ENCODE peak calls at places on chromosomes 4 and X, in six cellular contexts. M, Q, O, V, Z and U are unnamed samples. For H3K4me1, the result is how much of the 10 kb centered on the place peaks cover.

GRCh38 chr4:73788411-73788810 is 48.0 kb downstream of the CXCL8 start:
- DNase-seq in V (no peak), O (no peak), Z (no peak), Q (no peak), M (no peak), U (no peak)

GRCh38 chr4:74667438-74667837 is 126.9 kb downstream of the BTC start:
- DNase-seq in Q (no peak), V (no peak), M (no peak), O (no peak), Z (no peak), U (no peak)

GRCh38 chr4:21790437-21791029 is 158.0 kb downstream of the KCNIP4 start:
- DNase-seq in V (no peak), M (no peak), O (peak), Z (peak), Q (no peak), U (no peak)

GRCh38 chr4:111842336-111842735 is 302.9 kb upstream of the FAM241A start:
- DNase-seq in M (no peak), Q (no peak), O (no peak), V (no peak), Z (no peak), U (no peak)

GRCh38 chrX:108699368-108699767 is 37.0 kb downstream of the IRS4 start:
- DNase-seq in M (no peak), O (peak), V (no peak), Z (peak), Q (no peak), U (no peak)

GRCh38 chr4:152935138-152935537 is 985 bp upstream of the FHDC1 start:
- DNase-seq in Z (peak), Q (peak), O (peak), M (no peak), V (no peak), U (no peak)

GRCh38 chrX:149877636-149878035 is 3.3 kb upstream of the MAGEA8 start:
- DNase-seq in O (no peak), M (no peak), V (no peak), Z (peak), Q (no peak), U (no peak)

GRCh38 chr4:3791910-3792542 is 25.8 kb downstream of the ADRA2C start:
- DNase-seq in Q (peak), O (no peak), Z (peak), M (no peak), V (no peak), U (no peak)

GRCh38 chrX:107627792-107628661 is at the start of gene PRPS1:
- DNase-seq in Q (peak), V (peak), Z (peak), M (peak), O (peak), U (peak)

GRCh38 chr4:110586137-110586850 is 36.6 kb downstream of the PITX2 start:
- DNase-seq in O (peak), Q (no peak), V (no peak), M (no peak), Z (peak), U (no peak)
- TF ChIP-seq CTCF in O (peak), Q (no peak), V (peak), M (no peak), Z (peak), U (peak)

DNA sequence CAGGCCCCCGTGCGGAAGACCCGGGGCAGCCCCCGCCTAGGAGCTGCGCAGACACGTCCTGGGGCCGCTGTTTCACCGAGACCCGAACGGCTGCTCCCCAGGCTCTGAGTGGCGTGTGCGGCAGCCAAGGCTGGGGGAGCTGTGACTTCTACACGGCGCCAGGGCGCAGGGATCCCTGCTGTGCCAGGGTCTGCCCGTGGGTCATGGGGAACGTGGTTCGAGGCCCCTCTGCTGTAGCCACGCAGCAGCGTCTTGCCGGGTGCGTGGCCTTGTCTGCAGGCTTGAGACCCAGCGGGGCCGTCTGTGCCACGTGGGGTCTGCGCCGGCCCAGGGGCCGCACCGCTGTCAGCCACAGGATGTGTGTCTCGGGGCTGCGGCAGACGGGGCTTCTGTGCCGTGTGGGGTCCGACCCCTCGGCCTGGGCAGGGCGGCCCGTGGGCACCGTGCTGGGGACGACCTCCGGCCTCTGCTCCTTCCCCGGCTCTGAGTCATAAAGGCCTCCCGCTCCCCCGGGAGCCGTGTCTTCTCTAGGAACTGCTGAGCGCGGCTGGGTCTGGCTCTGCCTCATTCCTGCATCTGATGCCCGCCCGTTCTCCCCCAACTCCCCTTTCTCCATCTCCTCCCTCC is 12.7 kb upstream of the GTPBP6 start:
- DNase-seq in M (no peak), Z (peak), V (no peak), Q (no peak), O (no peak), U (no peak)
- H3K4me3 ChIP-seq in M (peak), Z (no peak), V (no peak), Q (no peak), O (no peak), U (peak)

GRCh38 chrX:793216-793770 is 162.7 kb downstream of the SHOX start:
- DNase-seq in V (no peak), M (no peak), Z (no peak), O (no peak), Q (no peak), U (no peak)
- H3K4me1 ChIP-seq in V (under half), M (under half), Z (under half), O (under half), Q (under half), U (under half)

GRCh38 chr4:63218837-63219236 is 1190.4 kb downstream of the TECRL start:
- DNase-seq in O (no peak), V (no peak), Z (no peak), Q (no peak), M (no peak), U (no peak)

GRCh38 chr4:63226236-63226635 is 1183.0 kb downstream of the TECRL start:
- DNase-seq in O (no peak), Q (no peak), M (no peak), Z (no peak), V (no peak), U (no peak)

GRCh38 chr4:63222466-63222865 is 1186.8 kb downstream of the TECRL start:
- DNase-seq in Q (no peak), O (no peak), M (no peak), V (no peak), Z (no peak), U (no peak)

GRCh38 chr4:63221477-63221876 is 1187.8 kb downstream of the TECRL start:
- DNase-seq in Q (no peak), Z (no peak), M (no peak), O (no peak), V (no peak), U (no peak)
- TF ChIP-seq CTCF in Q (no peak), Z (no peak), M (no peak), O (no peak), V (no peak), U (no peak)

DNA sequence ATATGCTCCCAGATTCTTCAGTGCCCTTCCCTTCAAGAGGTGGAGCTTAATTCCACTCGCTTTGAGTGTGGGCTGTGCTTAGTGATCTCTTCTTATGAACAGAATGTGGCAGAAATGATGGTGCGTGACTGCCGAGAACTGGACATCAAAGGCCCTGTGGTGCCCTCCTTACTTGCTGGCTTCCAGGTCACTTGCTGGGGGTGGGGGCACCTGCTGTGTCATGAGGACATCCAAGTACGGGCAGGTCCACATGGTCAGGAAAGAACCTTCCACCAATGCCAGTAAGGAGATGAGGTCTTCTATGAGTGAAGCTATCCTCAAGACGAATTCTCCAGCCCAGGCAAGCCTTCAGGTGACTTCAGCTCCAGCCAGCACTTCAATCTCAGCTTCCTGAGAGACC is 95.8 kb downstream of the FAM53A start:
- DNase-seq in V (no peak), M (no peak), Z (no peak), Q (no peak), O (no peak), U (no peak)
- H3K4me3 ChIP-seq in V (no peak), M (no peak), Z (no peak), Q (no peak), O (no peak), U (no peak)